ENCODE peak calls at places on chromosomes 7 and 10, in four cellular contexts. A, I, Y and M are unnamed samples. For H3K4me1, the result is how much of the 10 kb centered on the place peaks cover.

GRCh38 chr10:12897278-12897677 is 104.2 kb downstream of the CCDC3 start:
- DNase-seq in Y (no peak), A (no peak), I (no peak), M (no peak)

GRCh38 chr7:80833289-80834104 is 85.4 kb downstream of the SEMA3C start:
- DNase-seq in I (no peak), Y (no peak), A (no peak), M (no peak)

GRCh38 chr7:106345421-106346166 is 60.8 kb upstream of the NAMPT start:
- DNase-seq in A (no peak), I (no peak), Y (no peak), M (no peak)

GRCh38 chr7:16484453-16485158 is 19.1 kb upstream of the SOSTDC1 start:
- DNase-seq in I (no peak), A (no peak), Y (no peak), M (no peak)

GRCh38 chr10:103806376-103807320 is 48.7 kb downstream of the SH3PXD2A start:
- DNase-seq in I (no peak), Y (peak), A (no peak), M (no peak)

GRCh38 chr10:35700490-35700887 is 58.4 kb upstream of the FZD8 start:
- DNase-seq in I (no peak), Y (no peak), A (no peak), M (no peak)

GRCh38 chr10:68073631-68074403 is 1.3 kb downstream of the HERC4 start:
- DNase-seq in Y (no peak), I (no peak), A (no peak), M (peak)

GRCh38 chr10:7956508-7956907 is 98.0 kb upstream of the GATA3 start:
- DNase-seq in I (no peak), A (no peak), Y (no peak), M (no peak)

GRCh38 chr10:52316005-52316404 is 1.9 kb downstream of the DKK1 start:
- DNase-seq in Y (no peak), A (no peak), I (no peak), M (no peak)

GRCh38 chr10:101666025-101666424 is 28.9 kb downstream of the FBXW4 start:
- DNase-seq in I (no peak), A (no peak), Y (no peak), M (no peak)

GRCh38 chr10:132638130-132638515 is 100.5 kb downstream of the INPP5A start:
- DNase-seq in A (no peak), Y (peak), I (no peak), M (no peak)

GRCh38 chr10:132636358-132636757 is 98.8 kb downstream of the INPP5A start:
- DNase-seq in I (no peak), A (peak), Y (peak), M (no peak)

GRCh38 chr10:132634947-132635271 is 97.3 kb downstream of the INPP5A start:
- DNase-seq in I (no peak), A (no peak), Y (no peak), M (no peak)

GRCh38 chr10:132639470-132639869 is 101.9 kb downstream of the INPP5A start:
- DNase-seq in I (no peak), A (no peak), Y (no peak), M (no peak)

GRCh38 chr10:132637477-132638129 is 100.0 kb downstream of the INPP5A start:
- DNase-seq in I (peak), A (no peak), Y (peak), M (peak)
- H3K4me1 ChIP-seq in I (under half), A (under half), Y (half or more), M (under half)

GRCh38 chr7:101232141-101232821 is 5.3 kb downstream of the CLDN15 start:
- DNase-seq in Y (no peak), A (no peak), I (no peak), M (peak)
- H3K27ac ChIP-seq in Y (peak), A (no peak), I (no peak), M (peak)

DNA sequence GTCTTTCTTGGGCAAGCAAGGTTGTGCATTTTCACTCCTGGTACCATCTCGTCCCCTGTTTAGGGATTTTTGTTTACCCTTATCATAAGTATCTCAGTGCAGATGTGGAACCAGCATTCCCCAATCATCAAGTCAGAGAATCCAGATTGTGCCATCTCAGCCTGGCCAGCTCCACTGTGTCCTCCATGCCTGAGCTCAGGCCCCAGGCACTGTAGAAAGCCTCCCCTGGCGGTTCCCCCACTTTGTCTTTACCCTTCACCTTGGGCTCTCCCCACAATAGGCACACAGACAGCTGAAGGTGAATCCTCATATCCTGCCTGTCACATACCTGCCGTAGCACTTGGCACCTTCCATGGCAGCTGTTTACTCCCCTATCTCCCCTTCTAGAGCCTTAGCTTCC is 264.7 kb upstream of the NFE2L3 start:
- DNase-seq in Y (no peak), I (no peak), A (no peak), M (no peak)
- H3K4me1 ChIP-seq in Y (under half), I (under half), A (under half), M (under half)

GRCh38 chr10:70866424-70866823 is 21.9 kb downstream of the PCBD1 start:
- DNase-seq in A (no peak), Y (no peak), I (no peak), M (no peak)
- H3K27ac ChIP-seq in A (no peak), Y (no peak), I (no peak), M (no peak)

GRCh38 chr7:99792983-99793382 is 9.0 kb upstream of the CYP3A4 start:
- DNase-seq in A (no peak), Y (no peak), I (no peak), M (peak)
- H3K4me1 ChIP-seq in A (under half), Y (under half), I (under half), M (under half)

DNA sequence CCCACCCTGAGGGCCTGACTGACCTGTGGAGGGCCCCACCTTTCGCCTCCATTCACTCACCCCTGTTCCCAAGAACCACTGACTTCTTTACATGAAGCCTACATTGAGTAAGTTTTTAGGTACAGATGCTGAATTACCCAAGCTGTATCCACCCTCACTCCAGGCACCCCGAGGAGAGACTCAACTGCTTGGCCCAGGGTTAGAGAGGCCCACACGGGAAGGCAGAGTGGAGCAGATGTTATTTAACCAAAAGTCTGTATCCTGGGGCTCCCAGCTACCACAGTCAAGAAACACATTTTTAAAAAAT is 213.1 kb upstream of the FRMD4A start:
- DNase-seq in I (no peak), A (no peak), Y (no peak), M (no peak)
- H3K27ac ChIP-seq in I (no peak), A (no peak), Y (peak), M (peak)

GRCh38 chr7:112745635-112746034 is 44.6 kb downstream of the TMEM168 start:
- DNase-seq in A (no peak), Y (no peak), I (no peak), M (no peak)
- H3K4me1 ChIP-seq in A (under half), Y (under half), I (under half), M (under half)